ENCODE peak calls at places on chromosomes 2 and 18, in five cellular contexts. One of them, this sample, is unnamed.

GRCh38 chr2:160666019-160666676 is 172.5 kb upstream of the RBMS1 start:
- DNase-seq in neural progenitor cell: no peak
- DNase-seq in MM.1S: peak; percentile 90
- DNase-seq in HepG2: peak; percentile 46
- DNase-seq in IMR-90: peak; percentile 99
- DNase-seq in this sample: peak; percentile 99

GRCh38 chr18:79695269-79695668 is 15.7 kb downstream of the CTDP1 start:
- DNase-seq in neural progenitor cell: no peak
- DNase-seq in MM.1S: no peak
- DNase-seq in HepG2: no peak
- DNase-seq in IMR-90: peak; percentile 52
- DNase-seq in this sample: no peak

GRCh38 chr2:155965415-155966070 is 367.0 kb downstream of the NR4A2 start:
- DNase-seq in neural progenitor cell: no peak
- DNase-seq in MM.1S: no peak
- DNase-seq in HepG2: no peak
- DNase-seq in IMR-90: no peak
- DNase-seq in this sample: no peak

GRCh38 chr18:25726278-25726677 is 364.1 kb downstream of the SS18 start:
- DNase-seq in neural progenitor cell: no peak
- DNase-seq in MM.1S: no peak
- DNase-seq in HepG2: no peak
- DNase-seq in IMR-90: peak; percentile 63
- DNase-seq in this sample: no peak

GRCh38 chr2:240881913-240882312 is 13.3 kb downstream of the AGXT start:
- DNase-seq in neural progenitor cell: no peak
- DNase-seq in MM.1S: no peak
- DNase-seq in HepG2: no peak
- DNase-seq in IMR-90: no peak
- DNase-seq in this sample: no peak

GRCh38 chr18:58657081-58657480 is 14.2 kb upstream of the MALT1 start:
- DNase-seq in neural progenitor cell: no peak
- DNase-seq in MM.1S: no peak
- DNase-seq in HepG2: no peak
- DNase-seq in IMR-90: no peak
- DNase-seq in this sample: no peak

GRCh38 chr2:46304635-46305034 is 7.4 kb downstream of the EPAS1 start:
- DNase-seq in neural progenitor cell: no peak
- DNase-seq in MM.1S: no peak
- DNase-seq in HepG2: no peak
- DNase-seq in IMR-90: no peak
- DNase-seq in this sample: no peak

GRCh38 chr2:151405376-151405775 is 4.3 kb upstream of the RIF1 start:
- DNase-seq in neural progenitor cell: no peak
- DNase-seq in MM.1S: no peak
- DNase-seq in HepG2: no peak
- DNase-seq in IMR-90: no peak
- DNase-seq in this sample: no peak

GRCh38 chr18:58146099-58146498 is 102.1 kb downstream of the NEDD4L start:
- DNase-seq in neural progenitor cell: no peak
- DNase-seq in MM.1S: no peak
- DNase-seq in HepG2: no peak
- DNase-seq in IMR-90: no peak
- DNase-seq in this sample: no peak

GRCh38 chr18:63208676-63209075 is 110.9 kb downstream of the BCL2 start:
- DNase-seq in neural progenitor cell: no peak
- DNase-seq in MM.1S: no peak
- DNase-seq in HepG2: no peak
- DNase-seq in IMR-90: no peak
- DNase-seq in this sample: no peak

GRCh38 chr2:124112966-124113365 is 87.9 kb downstream of the CNTNAP5 start:
- DNase-seq in neural progenitor cell: no peak
- DNase-seq in MM.1S: no peak
- DNase-seq in HepG2: no peak
- DNase-seq in IMR-90: peak; percentile 5
- DNase-seq in this sample: no peak

GRCh38 chr2:210537021-210537650 is 19.3 kb upstream of the CPS1 start:
- DNase-seq in neural progenitor cell: no peak
- DNase-seq in MM.1S: no peak
- DNase-seq in HepG2: no peak
- DNase-seq in IMR-90: no peak
- DNase-seq in this sample: no peak

GRCh38 chr2:196249860-196250259 is 78.5 kb upstream of the STK17B start:
- DNase-seq in neural progenitor cell: no peak
- DNase-seq in MM.1S: peak; percentile 34
- DNase-seq in HepG2: no peak
- DNase-seq in IMR-90: peak; percentile 68
- DNase-seq in this sample: no peak

GRCh38 chr2:187546762-187547333 is 7.4 kb downstream of the TFPI start:
- DNase-seq in neural progenitor cell: no peak
- DNase-seq in MM.1S: no peak
- DNase-seq in HepG2: no peak
- DNase-seq in IMR-90: no peak
- DNase-seq in this sample: no peak

GRCh38 chr18:75162467-75162866 is 46.5 kb downstream of the PTGR3 start:
- DNase-seq in neural progenitor cell: no peak
- DNase-seq in MM.1S: no peak
- DNase-seq in HepG2: no peak
- DNase-seq in IMR-90: peak; percentile 71
- DNase-seq in this sample: no peak

GRCh38 chr18:77047803-77048419 is 84.7 kb downstream of the MBP start:
- DNase-seq in neural progenitor cell: no peak
- DNase-seq in MM.1S: no peak
- DNase-seq in HepG2: no peak
- DNase-seq in IMR-90: no peak
- DNase-seq in this sample: no peak

GRCh38 chr2:28271914-28272240 is 120.8 kb upstream of the FOSL2 start:
- DNase-seq in neural progenitor cell: no peak
- DNase-seq in MM.1S: no peak
- DNase-seq in HepG2: no peak
- DNase-seq in IMR-90: no peak
- DNase-seq in this sample: no peak

GRCh38 chr2:66849128-66849527 is 414.2 kb downstream of the MEIS1 start:
- DNase-seq in neural progenitor cell: no peak
- DNase-seq in MM.1S: no peak
- DNase-seq in HepG2: no peak
- DNase-seq in IMR-90: no peak
- DNase-seq in this sample: no peak

GRCh38 chr2:26302846-26303245 is 43.1 kb upstream of the SELENOI start:
- DNase-seq in neural progenitor cell: no peak
- DNase-seq in MM.1S: no peak
- DNase-seq in HepG2: no peak
- DNase-seq in IMR-90: no peak
- DNase-seq in this sample: no peak

GRCh38 chr2:154568413-154568812 is 130.1 kb upstream of the KCNJ3 start:
- DNase-seq in neural progenitor cell: peak; percentile 23
- DNase-seq in MM.1S: no peak
- DNase-seq in HepG2: no peak
- DNase-seq in IMR-90: no peak
- DNase-seq in this sample: no peak

GRCh38 chr18:68887410-68887809 is 89.5 kb downstream of the CCDC102B start:
- DNase-seq in neural progenitor cell: no peak
- DNase-seq in MM.1S: no peak
- DNase-seq in HepG2: peak; percentile 67
- DNase-seq in IMR-90: no peak
- DNase-seq in this sample: no peak

GRCh38 chr2:88832256-88832991 is 141.0 kb downstream of the RPIA start:
- DNase-seq in neural progenitor cell: no peak
- DNase-seq in MM.1S: no peak
- DNase-seq in HepG2: no peak
- DNase-seq in IMR-90: no peak
- DNase-seq in this sample: no peak

GRCh38 chr2:25063876-25064660 is 22.2 kb downstream of the EFR3B start:
- DNase-seq in neural progenitor cell: no peak
- DNase-seq in MM.1S: no peak
- DNase-seq in HepG2: no peak
- DNase-seq in IMR-90: no peak
- DNase-seq in this sample: no peak

GRCh38 chr2:169038338-169038757 is 7.2 kb upstream of the ABCB11 start:
- DNase-seq in neural progenitor cell: no peak
- DNase-seq in MM.1S: no peak
- DNase-seq in HepG2: no peak
- DNase-seq in IMR-90: no peak
- DNase-seq in this sample: no peak

GRCh38 chr2:158967731-158968395 is 577 bp upstream of the TANC1 start:
- DNase-seq in neural progenitor cell: peak; percentile 89
- DNase-seq in MM.1S: no peak
- DNase-seq in HepG2: no peak
- DNase-seq in IMR-90: peak; percentile 66
- DNase-seq in this sample: peak; percentile 48

GRCh38 chr2:120477831-120478481 is 132.0 kb downstream of the INHBB start:
- DNase-seq in neural progenitor cell: no peak
- DNase-seq in MM.1S: no peak
- DNase-seq in HepG2: no peak
- DNase-seq in IMR-90: no peak
- DNase-seq in this sample: no peak

GRCh38 chr2:177172034-177172880 is 40.3 kb upstream of the HNRNPA3 start:
- DNase-seq in neural progenitor cell: no peak
- DNase-seq in MM.1S: no peak
- DNase-seq in HepG2: peak; percentile 73
- DNase-seq in IMR-90: peak; percentile 82
- DNase-seq in this sample: peak; percentile 52

GRCh38 chr2:120419955-120420354 is 74.0 kb downstream of the INHBB start:
- DNase-seq in neural progenitor cell: no peak
- DNase-seq in MM.1S: no peak
- DNase-seq in HepG2: no peak
- DNase-seq in IMR-90: no peak
- DNase-seq in this sample: no peak

GRCh38 chr2:9995059-9995458 is 43.6 kb downstream of the GRHL1 start:
- DNase-seq in neural progenitor cell: no peak
- DNase-seq in MM.1S: no peak
- DNase-seq in HepG2: no peak
- DNase-seq in IMR-90: no peak
- DNase-seq in this sample: no peak

GRCh38 chr2:18593496-18593895 is 4.1 kb upstream of the NT5C1B start:
- DNase-seq in neural progenitor cell: no peak
- DNase-seq in MM.1S: no peak
- DNase-seq in HepG2: no peak
- DNase-seq in IMR-90: no peak
- DNase-seq in this sample: no peak

DNA sequence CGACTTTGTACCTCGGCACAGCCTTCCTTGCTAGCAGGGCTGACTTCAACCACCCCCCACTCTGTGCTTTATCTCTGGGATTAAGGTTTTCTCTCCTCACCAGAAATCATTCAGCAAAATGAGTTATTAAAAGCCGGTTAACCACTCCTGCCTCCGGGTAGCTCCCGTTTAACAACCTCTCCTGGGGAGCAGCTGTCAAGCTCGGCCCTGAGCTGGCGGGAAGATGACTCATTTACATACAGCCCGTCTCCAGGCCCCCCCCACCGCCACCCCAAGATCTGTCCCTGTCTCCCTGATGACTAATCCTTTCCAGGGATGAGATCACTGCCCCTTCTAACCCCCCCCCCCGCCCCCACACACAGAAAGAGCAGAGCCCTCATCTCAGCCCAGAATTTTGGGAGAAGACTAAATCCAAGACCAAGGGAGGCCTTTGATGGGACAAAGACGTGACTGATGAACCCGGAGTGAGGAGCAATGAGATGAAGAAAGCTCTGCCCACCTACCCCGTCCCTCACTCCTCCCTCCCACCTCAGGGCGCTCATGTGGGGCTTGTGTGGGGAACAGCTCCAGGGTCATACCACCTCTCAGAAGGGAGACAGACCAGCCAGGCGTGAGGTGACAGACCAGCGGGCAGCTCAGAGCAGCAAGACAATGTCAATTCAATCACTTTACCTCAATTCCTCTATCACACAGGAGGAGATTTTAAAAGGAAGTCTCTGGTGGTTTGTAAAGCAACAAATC is 131.4 kb downstream of the MSH2 start:
- DNase-seq in neural progenitor cell: no peak
- DNase-seq in MM.1S: no peak
- DNase-seq in HepG2: no peak
- DNase-seq in IMR-90: peak; percentile 89
- DNase-seq in this sample: peak; percentile 49
- H2AFZ ChIP-seq in neural progenitor cell: no peak overlapping the region
- H2AFZ ChIP-seq in MM.1S: no peak overlapping the region
- H2AFZ ChIP-seq in HepG2: no peak overlapping the region
- H2AFZ ChIP-seq in IMR-90: peak overlapping the region; percentile 83
- H2AFZ ChIP-seq in this sample: peak overlapping the region; percentile 25

GRCh38 chr2:218289639-218290315 is 2.5 kb downstream of the TMBIM1 start:
- DNase-seq in neural progenitor cell: no peak
- DNase-seq in MM.1S: no peak
- DNase-seq in HepG2: peak; percentile 63
- DNase-seq in IMR-90: peak; percentile 36
- DNase-seq in this sample: peak; percentile 57
- H3K4me1 ChIP-seq in neural progenitor cell: peaks cover 23% of the 10 kb centered on the region
- H3K4me1 ChIP-seq in MM.1S: peaks cover 56% of the 10 kb centered on the region
- H3K4me1 ChIP-seq in HepG2: peaks cover 88% of the 10 kb centered on the region
- H3K4me1 ChIP-seq in IMR-90: peaks cover 30% of the 10 kb centered on the region
- H3K4me1 ChIP-seq in this sample: peaks cover 77% of the 10 kb centered on the region

DNA sequence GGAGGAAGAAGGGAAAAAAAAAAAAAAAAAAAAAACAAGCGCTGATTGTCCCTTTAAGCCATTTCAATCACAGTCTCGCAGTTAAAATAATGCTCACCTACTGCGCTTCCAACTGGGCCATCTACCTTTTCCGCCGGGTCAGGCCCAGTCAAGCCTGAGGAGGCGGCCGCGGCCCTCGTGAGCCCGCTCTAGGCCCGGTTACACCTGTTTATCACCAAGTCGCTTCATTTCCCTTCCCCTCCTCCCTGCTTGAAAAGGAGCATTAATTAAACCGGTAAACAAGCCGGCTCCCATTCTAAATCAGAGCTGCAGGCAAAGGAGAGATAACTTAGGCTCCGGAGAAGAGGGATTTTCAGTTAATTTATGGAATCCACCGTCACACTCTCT is 140.2 kb upstream of the SIX3 start:
- DNase-seq in neural progenitor cell: peak; percentile 69
- DNase-seq in MM.1S: no peak
- DNase-seq in HepG2: no peak
- DNase-seq in IMR-90: no peak
- DNase-seq in this sample: no peak
- H3K9ac ChIP-seq in neural progenitor cell: no peak overlapping the region
- H3K9ac ChIP-seq in MM.1S: no peak overlapping the region
- H3K9ac ChIP-seq in HepG2: no peak overlapping the region
- H3K9ac ChIP-seq in IMR-90: no peak overlapping the region
- H3K9ac ChIP-seq in this sample: no peak overlapping the region

DNA sequence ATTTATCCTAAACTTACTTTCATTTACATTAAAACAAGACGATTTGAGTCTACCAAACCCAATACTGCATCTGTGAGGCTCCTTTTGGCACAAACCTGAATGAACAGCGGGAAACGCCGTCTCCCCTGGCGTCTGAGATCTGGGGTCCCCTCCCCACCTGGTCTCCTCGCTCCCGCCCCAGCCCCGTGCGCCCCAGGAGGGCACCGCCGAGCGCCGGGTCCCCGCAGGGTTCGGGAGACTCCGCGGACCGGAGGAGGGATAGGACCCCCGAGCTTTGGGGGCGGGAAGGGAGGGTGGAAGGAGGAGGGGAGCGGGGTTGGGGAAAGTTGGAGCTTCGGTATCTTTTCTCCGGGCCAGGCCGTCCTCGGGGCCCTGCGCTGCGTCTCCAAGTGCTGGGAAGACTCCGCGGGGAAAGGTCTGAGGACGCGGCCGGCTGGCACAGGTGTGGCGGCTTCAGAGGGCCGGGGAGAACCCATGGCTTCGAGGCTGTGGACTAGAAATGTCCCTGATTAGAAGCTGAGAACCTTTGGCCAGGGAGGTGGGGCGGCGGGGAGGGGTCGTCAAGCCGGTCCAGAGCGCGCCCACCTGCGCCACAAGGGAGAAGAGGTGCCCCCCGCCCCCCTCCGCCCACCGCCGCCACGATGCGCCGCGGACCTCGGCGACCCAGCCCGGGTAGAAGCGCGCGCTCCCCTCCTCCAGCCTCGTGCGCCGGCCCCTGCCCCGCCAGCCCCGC is 589 bp upstream of the SNTG2 start:
- DNase-seq in neural progenitor cell: peak; percentile 54
- DNase-seq in MM.1S: no peak
- DNase-seq in HepG2: no peak
- DNase-seq in IMR-90: no peak
- DNase-seq in this sample: no peak
- H2AFZ ChIP-seq in neural progenitor cell: peak overlapping the region; percentile 97
- H2AFZ ChIP-seq in MM.1S: no peak overlapping the region
- H2AFZ ChIP-seq in HepG2: no peak overlapping the region
- H2AFZ ChIP-seq in IMR-90: peak overlapping the region; percentile 65
- H2AFZ ChIP-seq in this sample: no peak overlapping the region

This sample was measured in endothelial cell of umbilical vein.